ENCODE peak calls at places on chromosome 6, in four cellular contexts. T, O, D and Y are unnamed samples.
A peak's percentile ranks its signal among the peaks of the same experiment; 100 is the strongest.

GRCh38 chr6:131756039-131756438 is 45.2 kb upstream of the CTAGE9 start:
- DNase-seq in T (no peak), D (no peak), O (no peak), Y (no peak)

GRCh38 chr6:47335456-47335855 is 25.8 kb upstream of the TNFRSF21 start:
- DNase-seq in D (no peak), T (no peak), O (no peak), Y (no peak)

GRCh38 chr6:134729590-134729989 is 220.3 kb downstream of the ALDH8A1 start:
- DNase-seq in O (no peak), D (no peak), T (no peak), Y (no peak)

GRCh38 chr6:83417880-83418663 is 12.8 kb downstream of the ME1 start:
- DNase-seq in O (no peak), T (no peak), D (no peak), Y (no peak)

GRCh38 chr6:131062245-131063027 is 609 bp downstream of the EPB41L2 start:
- DNase-seq in O (peak; percentile 13), T (peak; percentile 21), D (no peak), Y (no peak)

GRCh38 chr6:83824831-83825230 is 28.3 kb upstream of the RIPPLY2 start:
- DNase-seq in D (no peak), T (no peak), O (no peak), Y (no peak)

GRCh38 chr6:88492824-88493223 is 326.7 kb upstream of the CNR1 start:
- DNase-seq in T (no peak), D (no peak), O (peak; percentile 13), Y (no peak)

GRCh38 chr6:12208190-12208589 is 82.0 kb upstream of the EDN1 start:
- DNase-seq in O (no peak), T (no peak), D (no peak), Y (no peak)

GRCh38 chr6:77561768-77562314 is 91.0 kb upstream of the MEI4 start:
- DNase-seq in O (peak; percentile 8), T (no peak), D (no peak), Y (no peak)

GRCh38 chr6:158270389-158271127 is 41.7 kb upstream of the TULP4 start:
- DNase-seq in T (no peak), D (no peak), O (no peak), Y (no peak)

GRCh38 chr6:11324453-11325023 is 92.1 kb upstream of the NEDD9 start:
- DNase-seq in O (no peak), D (no peak), T (no peak), Y (no peak)

GRCh38 chr6:138572200-138572875 is 73.0 kb upstream of the NHSL1 start:
- DNase-seq in T (peak; percentile 83), D (no peak), O (peak; percentile 20), Y (no peak)

GRCh38 chr6:16947461-16948159 is 154.2 kb upstream of the STMND1 start:
- DNase-seq in O (no peak), T (no peak), D (no peak), Y (no peak)

GRCh38 chr6:146892613-146893401 is 294.0 kb downstream of the ADGB start:
- DNase-seq in D (no peak), T (no peak), O (no peak), Y (no peak)

GRCh38 chr6:95431637-95432228 is 145.6 kb upstream of the MANEA start:
- DNase-seq in O (peak; percentile 44), D (no peak), T (no peak), Y (no peak)

DNA sequence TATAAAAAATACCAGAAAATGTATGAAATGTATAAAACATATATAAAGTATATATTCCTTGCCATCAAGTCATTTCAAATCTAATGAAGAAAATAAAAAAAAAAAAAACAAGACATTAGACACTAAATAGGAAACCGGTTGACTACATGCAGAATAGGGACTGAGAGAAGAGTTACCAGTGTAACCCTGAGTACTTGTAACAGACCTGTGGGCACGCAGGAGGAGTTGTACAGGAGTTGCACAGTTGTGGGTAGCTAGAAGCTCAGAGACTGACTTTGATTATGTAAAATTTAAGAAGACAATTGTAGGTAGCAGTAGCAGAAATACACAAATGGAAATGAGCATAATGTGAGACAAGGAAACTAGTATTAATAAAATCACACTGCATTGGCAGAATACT is 112.4 kb upstream of the DST start:
- DNase-seq in O (no peak), D (no peak), T (no peak), Y (no peak)
- H3K4me1 ChIP-seq in O (no peaks in the 10 kb centered on the region), D (peaks cover 31% of the 10 kb centered on the region), T (peaks cover 11% of the 10 kb centered on the region), Y (peaks cover 42% of the 10 kb centered on the region)

GRCh38 chr6:14221564-14222297 is 104.2 kb downstream of the CD83 start:
- DNase-seq in T (no peak), D (no peak), O (no peak), Y (no peak)
- H3K4me1 ChIP-seq in T (no peaks in the 10 kb centered on the region), D (no peaks in the 10 kb centered on the region), O (no peaks in the 10 kb centered on the region), Y (no peaks in the 10 kb centered on the region)

GRCh38 chr6:116280960-116281316 is 1.2 kb upstream of the TSPYL1 start:
- DNase-seq in D (no peak), O (no peak), T (no peak), Y (no peak)
- H3K4me1 ChIP-seq in D (peaks cover 15% of the 10 kb centered on the region), O (no peaks in the 10 kb centered on the region), T (peaks cover 33% of the 10 kb centered on the region), Y (peaks cover 15% of the 10 kb centered on the region)

DNA sequence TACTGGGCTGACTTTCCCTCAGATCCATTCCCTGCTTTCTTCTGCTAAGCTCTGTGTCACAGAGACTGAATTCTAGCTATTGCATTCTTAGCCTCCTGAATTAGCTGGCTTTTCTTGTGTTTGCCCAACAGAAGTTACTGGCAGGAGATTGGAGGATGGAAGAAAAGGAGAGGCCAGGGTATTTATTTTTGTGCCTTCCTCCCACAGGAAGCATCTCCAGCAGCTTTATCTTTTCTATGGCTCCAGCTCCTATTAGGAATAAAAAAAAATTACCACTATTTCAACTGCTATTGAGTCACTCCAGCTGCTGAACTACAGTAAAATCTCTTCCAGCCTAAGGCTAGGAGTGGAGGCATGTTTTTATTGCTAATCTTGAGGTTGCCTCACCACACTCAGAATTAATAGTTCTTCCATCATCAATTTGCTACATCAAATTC is 492.4 kb downstream of the RFPL4B start:
- DNase-seq in D (no peak), O (no peak), T (no peak), Y (no peak)
- H3K4me1 ChIP-seq in D (no peaks in the 10 kb centered on the region), O (no peaks in the 10 kb centered on the region), T (no peaks in the 10 kb centered on the region), Y (no peaks in the 10 kb centered on the region)

GRCh38 chr6:15368873-15369272 is 123.0 kb downstream of the JARID2 start:
- DNase-seq in T (no peak), O (no peak), D (no peak), Y (no peak)
- H3K4me1 ChIP-seq in T (peaks cover 36% of the 10 kb centered on the region), O (peaks cover 30% of the 10 kb centered on the region), D (peaks cover 24% of the 10 kb centered on the region), Y (peaks cover 42% of the 10 kb centered on the region)

GRCh38 chr6:7939186-7939863 is 28.7 kb upstream of the TXNDC5 start:
- DNase-seq in T (no peak), O (no peak), D (no peak), Y (no peak)

GRCh38 chr6:7938562-7939185 is 28.1 kb upstream of the TXNDC5 start:
- DNase-seq in O (no peak), T (no peak), D (no peak), Y (no peak)

GRCh38 chr6:7939864-7940228 is 29.3 kb upstream of the TXNDC5 start:
- DNase-seq in D (no peak), O (no peak), T (no peak), Y (no peak)
- H3K4me1 ChIP-seq in D (no peaks in the 10 kb centered on the region), O (no peaks in the 10 kb centered on the region), T (no peaks in the 10 kb centered on the region), Y (no peaks in the 10 kb centered on the region)

DNA sequence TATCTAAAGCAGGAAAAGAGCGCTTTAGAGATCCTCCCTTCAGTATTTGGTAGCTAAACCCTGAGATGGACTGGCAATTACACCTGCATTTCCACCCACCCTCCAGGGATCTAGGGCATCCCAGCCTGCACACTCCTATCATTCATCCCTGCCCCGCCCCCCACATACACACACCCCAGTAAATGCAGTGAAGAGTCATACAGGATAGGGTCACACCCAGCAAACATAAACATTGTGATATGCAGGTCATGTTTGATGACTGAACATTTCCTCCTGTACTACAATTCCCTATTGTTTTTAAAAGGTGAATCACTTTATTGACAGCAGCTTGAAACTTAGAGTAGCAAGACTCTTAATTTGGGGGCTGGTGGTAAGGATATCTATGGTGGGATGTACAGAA is 112.9 kb downstream of the FOXO3 start:
- DNase-seq in D (no peak), O (no peak), T (no peak), Y (no peak)
- H3K4me1 ChIP-seq in D (peaks cover 25% of the 10 kb centered on the region), O (peaks cover 32% of the 10 kb centered on the region), T (peaks cover 71% of the 10 kb centered on the region), Y (peaks cover 14% of the 10 kb centered on the region)

DNA sequence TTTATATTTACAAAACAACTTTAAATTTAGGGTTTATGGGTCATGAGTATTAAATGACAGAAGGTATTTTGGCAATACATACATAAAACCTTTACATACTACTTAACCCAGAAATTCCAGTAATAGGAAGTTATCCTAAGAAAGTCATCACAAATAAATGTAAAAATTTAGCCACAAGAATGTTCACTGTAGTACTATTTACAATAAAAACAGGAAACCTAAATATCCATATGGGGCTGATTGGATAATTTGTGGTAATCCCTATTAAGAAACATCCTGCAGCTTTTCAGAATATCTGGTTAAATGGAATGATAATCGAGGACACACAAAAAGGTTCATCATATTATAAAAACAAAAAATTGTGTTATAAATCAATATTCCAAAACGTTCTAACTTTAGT is 44.4 kb downstream of the TRAM2 start:
- DNase-seq in T (no peak), D (no peak), O (no peak), Y (no peak)
- H3K4me1 ChIP-seq in T (no peaks in the 10 kb centered on the region), D (peaks cover 24% of the 10 kb centered on the region), O (no peaks in the 10 kb centered on the region), Y (peaks cover 17% of the 10 kb centered on the region)